ENCODE peak calls at places on chromosomes 2 and 18, in four cellular contexts. One of them, this sample, is unnamed.

GRCh38 chr18:79458131-79458838 is 62.6 kb downstream of the NFATC1 start:
- DNase-seq in neural progenitor cell: no peak
- DNase-seq in mucosa of descending colon: no peak
- DNase-seq in HCT116: peak; percentile 48
- DNase-seq in this sample: peak; percentile 44

GRCh38 chr18:11494093-11494492 is 115.3 kb upstream of the SLC35G4 start:
- DNase-seq in neural progenitor cell: no peak
- DNase-seq in mucosa of descending colon: no peak
- DNase-seq in HCT116: no peak
- DNase-seq in this sample: no peak

GRCh38 chr2:46193356-46193755 is 103.9 kb upstream of the EPAS1 start:
- DNase-seq in HCT116: no peak
- DNase-seq in mucosa of descending colon: no peak
- DNase-seq in neural progenitor cell: no peak
- DNase-seq in this sample: no peak

GRCh38 chr2:66171530-66171929 is 263.4 kb upstream of the MEIS1 start:
- DNase-seq in HCT116: no peak
- DNase-seq in neural progenitor cell: no peak
- DNase-seq in mucosa of descending colon: no peak
- DNase-seq in this sample: no peak

GRCh38 chr18:22159014-22159413 is 10.4 kb upstream of the GATA6 start:
- DNase-seq in mucosa of descending colon: no peak
- DNase-seq in HCT116: no peak
- DNase-seq in neural progenitor cell: no peak
- DNase-seq in this sample: no peak

GRCh38 chr2:83055338-83056010 is 1403.6 kb downstream of the SUCLG1 start:
- DNase-seq in HCT116: no peak
- DNase-seq in mucosa of descending colon: no peak
- DNase-seq in neural progenitor cell: no peak
- DNase-seq in this sample: peak; percentile 36

GRCh38 chr2:12584337-12584736 is 132.4 kb upstream of the TRIB2 start:
- DNase-seq in neural progenitor cell: no peak
- DNase-seq in mucosa of descending colon: no peak
- DNase-seq in HCT116: no peak
- DNase-seq in this sample: no peak

GRCh38 chr2:19652811-19653210 is 249.0 kb downstream of the TTC32 start:
- DNase-seq in mucosa of descending colon: no peak
- DNase-seq in neural progenitor cell: peak; percentile 58
- DNase-seq in HCT116: no peak
- DNase-seq in this sample: no peak

GRCh38 chr2:227506456-227506855 is 34.5 kb downstream of the AGFG1 start:
- DNase-seq in neural progenitor cell: no peak
- DNase-seq in mucosa of descending colon: no peak
- DNase-seq in HCT116: no peak
- DNase-seq in this sample: no peak

GRCh38 chr2:53880756-53881155 is 21.0 kb upstream of the GPR75 start:
- DNase-seq in neural progenitor cell: no peak
- DNase-seq in mucosa of descending colon: no peak
- DNase-seq in HCT116: no peak
- DNase-seq in this sample: peak; percentile 60

GRCh38 chr18:79699653-79700052 is 20.1 kb downstream of the CTDP1 start:
- DNase-seq in neural progenitor cell: no peak
- DNase-seq in mucosa of descending colon: peak; percentile 63
- DNase-seq in HCT116: no peak
- DNase-seq in this sample: no peak

GRCh38 chr2:23009545-23010149 is 375.3 kb upstream of the KLHL29 start:
- DNase-seq in mucosa of descending colon: no peak
- DNase-seq in neural progenitor cell: no peak
- DNase-seq in HCT116: no peak
- DNase-seq in this sample: peak; percentile 4

GRCh38 chr2:237371856-237372255 is 42.1 kb downstream of the COL6A3 start:
- DNase-seq in mucosa of descending colon: no peak
- DNase-seq in HCT116: no peak
- DNase-seq in neural progenitor cell: no peak
- DNase-seq in this sample: no peak

GRCh38 chr18:7566244-7566586 is 901 bp upstream of the PTPRM start:
- DNase-seq in neural progenitor cell: no peak
- DNase-seq in HCT116: no peak
- DNase-seq in mucosa of descending colon: no peak
- DNase-seq in this sample: no peak

GRCh38 chr2:3214827-3215404 is 162.7 kb downstream of the EIPR1 start:
- DNase-seq in mucosa of descending colon: no peak
- DNase-seq in HCT116: no peak
- DNase-seq in neural progenitor cell: no peak
- DNase-seq in this sample: no peak

GRCh38 chr2:144524190-144524957 is 4.5 kb upstream of the ZEB2 start:
- DNase-seq in mucosa of descending colon: peak; percentile 46
- DNase-seq in neural progenitor cell: peak; percentile 88
- DNase-seq in HCT116: no peak
- DNase-seq in this sample: no peak

GRCh38 chr2:17583646-17584045 is 43.1 kb downstream of the VSNL1 start:
- DNase-seq in neural progenitor cell: no peak
- DNase-seq in HCT116: no peak
- DNase-seq in mucosa of descending colon: no peak
- DNase-seq in this sample: no peak

GRCh38 chr18:59021500-59021899 is 118.2 kb upstream of the SEC11C start:
- DNase-seq in mucosa of descending colon: no peak
- DNase-seq in HCT116: no peak
- DNase-seq in neural progenitor cell: no peak
- DNase-seq in this sample: no peak

GRCh38 chr2:168346725-168347477 is 99.5 kb upstream of the STK39 start:
- DNase-seq in HCT116: peak; percentile 53
- DNase-seq in neural progenitor cell: peak; percentile 86
- DNase-seq in mucosa of descending colon: peak; percentile 60
- DNase-seq in this sample: no peak

GRCh38 chr2:128405467-128405900 is 86.8 kb upstream of the HS6ST1 start:
- DNase-seq in mucosa of descending colon: no peak
- DNase-seq in HCT116: no peak
- DNase-seq in neural progenitor cell: no peak
- DNase-seq in this sample: no peak

GRCh38 chr2:179181002-179181401 is 83.6 kb downstream of the SESTD1 start:
- DNase-seq in neural progenitor cell: no peak
- DNase-seq in HCT116: no peak
- DNase-seq in mucosa of descending colon: no peak
- DNase-seq in this sample: no peak

GRCh38 chr2:173963323-173963816 is 1.8 kb downstream of the SP3 start:
- DNase-seq in mucosa of descending colon: no peak
- DNase-seq in HCT116: no peak
- DNase-seq in neural progenitor cell: no peak
- DNase-seq in this sample: no peak

GRCh38 chr2:147255812-147256211 is 589.0 kb upstream of the ACVR2A start:
- DNase-seq in mucosa of descending colon: no peak
- DNase-seq in neural progenitor cell: peak; percentile 6
- DNase-seq in HCT116: no peak
- DNase-seq in this sample: no peak

GRCh38 chr2:240371461-240372000 is 63.9 kb upstream of the GPC1 start:
- DNase-seq in mucosa of descending colon: no peak
- DNase-seq in HCT116: no peak
- DNase-seq in neural progenitor cell: no peak
- DNase-seq in this sample: no peak

GRCh38 chr2:176130153-176130916 is 830 bp downstream of the HOXD8 start:
- DNase-seq in mucosa of descending colon: peak; percentile 74
- DNase-seq in HCT116: no peak
- DNase-seq in neural progenitor cell: peak; percentile 76
- DNase-seq in this sample: no peak

GRCh38 chr2:226031078-226031937 is 631.8 kb downstream of the NYAP2 start:
- DNase-seq in HCT116: peak; percentile 65
- DNase-seq in neural progenitor cell: peak; percentile 93
- DNase-seq in mucosa of descending colon: peak; percentile 41
- DNase-seq in this sample: no peak

GRCh38 chr2:126399001-126399400 is 257.0 kb upstream of the GYPC start:
- DNase-seq in neural progenitor cell: no peak
- DNase-seq in mucosa of descending colon: no peak
- DNase-seq in HCT116: no peak
- DNase-seq in this sample: no peak

GRCh38 chr2:218021536-218022071 is 18.8 kb upstream of the TNS1 start:
- DNase-seq in HCT116: no peak
- DNase-seq in neural progenitor cell: no peak
- DNase-seq in mucosa of descending colon: no peak
- DNase-seq in this sample: no peak

GRCh38 chr2:128313076-128313836 is 5.4 kb downstream of the HS6ST1 start:
- DNase-seq in neural progenitor cell: no peak
- DNase-seq in mucosa of descending colon: peak; percentile 19
- DNase-seq in HCT116: peak; percentile 18
- DNase-seq in this sample: no peak

GRCh38 chr2:134679740-134680139 is 39.1 kb downstream of the TMEM163 start:
- DNase-seq in neural progenitor cell: no peak
- DNase-seq in HCT116: no peak
- DNase-seq in mucosa of descending colon: no peak
- DNase-seq in this sample: no peak

DNA sequence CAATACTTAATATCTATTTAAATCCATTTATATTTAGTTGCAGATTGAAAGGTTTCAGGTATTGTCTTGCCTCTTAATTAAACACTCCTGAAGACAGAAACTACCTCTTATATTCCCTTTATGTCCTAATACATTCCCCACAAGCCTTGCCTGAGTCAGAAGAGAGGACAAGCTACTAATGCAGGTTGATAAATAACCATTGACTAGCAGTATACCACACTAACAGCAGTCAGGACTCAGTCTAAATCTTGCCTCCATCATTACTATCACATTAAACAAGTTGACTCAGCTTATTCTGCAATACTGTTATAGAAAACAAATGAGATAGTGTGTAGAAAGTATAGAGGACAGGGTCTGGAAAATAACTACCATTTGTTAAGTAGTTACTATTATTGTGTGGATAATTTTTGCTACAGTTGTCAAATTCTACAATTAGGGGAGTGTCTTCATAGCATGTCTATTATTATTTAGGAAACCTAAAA is 63.8 kb downstream of the TTC21B start:
- DNase-seq in neural progenitor cell: no peak
- DNase-seq in HCT116: no peak
- DNase-seq in mucosa of descending colon: no peak
- DNase-seq in this sample: no peak
- H3K36me3 ChIP-seq in neural progenitor cell: peaks cover 5% of the 10 kb centered on the region
- H3K36me3 ChIP-seq in HCT116: peaks cover 5% of the 10 kb centered on the region
- H3K36me3 ChIP-seq in mucosa of descending colon: no peaks in the 10 kb centered on the region
- H3K36me3 ChIP-seq in this sample: peaks cover 2% of the 10 kb centered on the region

GRCh38 chr2:188983427-188984101 is 9.4 kb downstream of the COL3A1 start:
- DNase-seq in neural progenitor cell: peak; percentile 32
- DNase-seq in HCT116: peak; percentile 34
- DNase-seq in mucosa of descending colon: no peak
- DNase-seq in this sample: peak; percentile 50

GRCh38 chr2:188984680-188985079 is 10.5 kb downstream of the COL3A1 start:
- DNase-seq in neural progenitor cell: no peak
- DNase-seq in HCT116: no peak
- DNase-seq in mucosa of descending colon: no peak
- DNase-seq in this sample: peak; percentile 69

GRCh38 chr2:188986839-188987238 is 12.7 kb downstream of the COL3A1 start:
- DNase-seq in mucosa of descending colon: no peak
- DNase-seq in neural progenitor cell: no peak
- DNase-seq in HCT116: no peak
- DNase-seq in this sample: no peak

GRCh38 chr2:188979730-188980123 is 5.6 kb downstream of the COL3A1 start:
- DNase-seq in mucosa of descending colon: no peak
- DNase-seq in HCT116: no peak
- DNase-seq in neural progenitor cell: no peak
- DNase-seq in this sample: no peak

DNA sequence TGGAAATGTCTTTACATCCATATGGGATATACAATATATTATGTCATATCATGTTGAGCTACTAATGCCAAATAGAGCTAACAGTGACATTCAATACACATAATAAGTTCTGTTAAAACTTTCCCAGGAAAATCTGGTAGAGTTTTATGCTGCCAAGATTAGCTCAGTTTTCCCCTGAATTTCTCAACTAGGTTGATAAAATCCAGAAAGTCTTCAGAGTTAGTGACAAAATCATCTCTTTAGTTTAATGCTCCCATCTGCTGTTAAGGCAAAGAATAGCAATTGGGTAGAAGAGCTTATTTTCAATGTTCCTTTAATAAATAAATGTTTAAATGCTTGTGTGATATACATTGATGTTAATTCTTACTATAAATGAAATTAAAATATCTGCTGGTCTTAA is 10.0 kb downstream of the COL3A1 start:
- DNase-seq in neural progenitor cell: no peak
- DNase-seq in HCT116: no peak
- DNase-seq in mucosa of descending colon: no peak
- DNase-seq in this sample: peak; percentile 55
- H3K4me3 ChIP-seq in neural progenitor cell: no peak overlapping the region
- H3K4me3 ChIP-seq in HCT116: no peak overlapping the region
- H3K4me3 ChIP-seq in mucosa of descending colon: no peak overlapping the region
- H3K4me3 ChIP-seq in this sample: no peak overlapping the region

GRCh38 chr2:139925903-139926302 is 1145.7 kb upstream of the NXPH2 start:
- DNase-seq in HCT116: no peak
- DNase-seq in neural progenitor cell: no peak
- DNase-seq in mucosa of descending colon: no peak
- DNase-seq in this sample: no peak
- TF ChIP-seq CTCF in HCT116: no peak
- TF ChIP-seq CTCF in neural progenitor cell: no peak
- TF ChIP-seq CTCF in mucosa of descending colon: no peak
- TF ChIP-seq CTCF in this sample: no peak

DNA sequence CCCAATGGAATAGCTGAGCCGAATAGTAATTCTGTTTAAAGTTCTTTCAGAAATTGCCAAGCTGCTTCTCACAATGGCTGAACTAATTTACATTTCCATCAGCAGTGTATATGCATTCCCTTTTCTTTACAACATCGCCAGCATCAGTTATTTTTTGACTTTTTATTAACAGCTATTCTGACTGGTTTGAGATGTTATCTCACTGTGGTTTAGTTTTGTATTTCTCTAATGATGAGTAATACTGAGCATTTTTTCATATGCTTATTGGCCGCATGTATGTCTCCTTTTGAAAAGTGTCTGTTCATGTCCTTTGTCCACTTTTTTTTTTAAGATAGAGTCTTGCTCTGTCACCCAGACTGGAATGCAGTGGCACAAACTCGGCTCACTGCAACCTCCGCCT is 100.7 kb downstream of the C2orf74 start:
- DNase-seq in neural progenitor cell: no peak
- DNase-seq in HCT116: no peak
- DNase-seq in mucosa of descending colon: no peak
- DNase-seq in this sample: no peak
- H3K36me3 ChIP-seq in neural progenitor cell: peaks cover 4% of the 10 kb centered on the region
- H3K36me3 ChIP-seq in HCT116: peaks cover 12% of the 10 kb centered on the region
- H3K36me3 ChIP-seq in mucosa of descending colon: no peaks in the 10 kb centered on the region
- H3K36me3 ChIP-seq in this sample: peaks cover 7% of the 10 kb centered on the region

GRCh38 chr2:220513573-220514288 is 886.3 kb downstream of the SLC4A3 start:
- DNase-seq in HCT116: no peak
- DNase-seq in mucosa of descending colon: no peak
- DNase-seq in neural progenitor cell: no peak
- DNase-seq in this sample: no peak
- H3K4me3 ChIP-seq in HCT116: no peak overlapping the region
- H3K4me3 ChIP-seq in mucosa of descending colon: no peak overlapping the region
- H3K4me3 ChIP-seq in neural progenitor cell: no peak overlapping the region
- H3K4me3 ChIP-seq in this sample: no peak overlapping the region

DNA sequence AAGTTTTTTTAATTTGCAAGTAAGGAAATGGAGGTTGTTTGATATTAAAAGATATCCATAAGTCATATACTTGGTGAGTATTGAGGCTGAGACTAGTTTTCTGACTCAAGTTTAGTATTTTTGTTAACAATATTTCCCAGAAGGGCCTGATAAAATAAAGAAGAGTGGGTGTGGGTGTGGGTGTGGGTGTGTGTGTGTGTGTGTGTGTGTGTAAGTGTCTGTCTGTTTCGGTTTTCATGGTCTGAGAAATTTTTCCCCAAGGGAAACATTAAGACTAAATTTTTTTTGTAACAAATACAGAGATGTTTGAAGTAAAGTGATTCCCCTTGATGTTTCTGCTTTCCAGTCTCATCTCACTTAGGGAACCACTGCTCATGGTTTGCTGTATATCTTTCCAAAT is 36.5 kb downstream of the PPM1B start:
- DNase-seq in neural progenitor cell: no peak
- DNase-seq in mucosa of descending colon: no peak
- DNase-seq in HCT116: no peak
- DNase-seq in this sample: no peak
- TF ChIP-seq CTCF in neural progenitor cell: no peak
- TF ChIP-seq CTCF in mucosa of descending colon: no peak
- TF ChIP-seq CTCF in HCT116: no peak
- TF ChIP-seq CTCF in this sample: no peak